ENCODE peak calls at places on chromosome 15, in eight cellular contexts. C is thyroid gland, F is choroid plexus epithelial cell, A is upper lobe of left lung, H is kidney epithelial cell, D is adrenal gland, G is transverse colon, K is lower lobe of right lung. L is an unnamed sample.

GRCh38 chr15:100353469-100353868 is 11.7 kb upstream of the ADAMTS17 start:
- DNase-seq in C (no peak), F (no peak), A (no peak), H (no peak), D (no peak), G (no peak), K (no peak), L (no peak)

GRCh38 chr15:96051598-96051997 is 278.9 kb upstream of the NR2F2 start:
- DNase-seq in C (no peak), F (no peak), A (no peak), H (no peak), D (no peak), G (no peak), K (no peak), L (no peak)

GRCh38 chr15:39919740-39920509 is at the start of gene GPR176:
- DNase-seq in C (peak), F (peak), A (peak), H (peak), D (peak), G (peak), K (peak), L (peak)

GRCh38 chr15:33908396-33908795 is 59.9 kb upstream of the CHRM5 start:
- DNase-seq in C (no peak), F (peak), A (no peak), H (no peak), D (no peak), G (no peak), K (no peak), L (peak)

GRCh38 chr15:39115379-39116057 is 465.4 kb upstream of the THBS1 start:
- DNase-seq in C (no peak), F (no peak), A (no peak), H (no peak), D (no peak), G (no peak), K (no peak), L (peak)

GRCh38 chr15:48710952-48711495 is 65.5 kb upstream of the FBN1 start:
- DNase-seq in C (no peak), F (peak), A (no peak), H (no peak), D (no peak), G (no peak), K (no peak), L (no peak)

GRCh38 chr15:73633991-73634495 is 854 bp upstream of the NPTN start:
- DNase-seq in C (no peak), F (peak), A (no peak), H (peak), D (no peak), G (no peak), K (no peak), L (peak)

GRCh38 chr15:33311312-33311971 is 675 bp downstream of the RYR3 start:
- DNase-seq in C (no peak), F (no peak), A (peak), H (no peak), D (no peak), G (no peak), K (no peak), L (no peak)

GRCh38 chr15:77702211-77702957 is 69.7 kb upstream of the LINGO1 start:
- DNase-seq in C (peak), F (peak), A (no peak), H (peak), D (no peak), G (peak), K (no peak), L (peak)

GRCh38 chr15:44099671-44100070 is 95.4 kb downstream of the FRMD5 start:
- DNase-seq in C (no peak), F (peak), A (no peak), H (no peak), D (no peak), G (no peak), K (no peak), L (peak)

GRCh38 chr15:81887913-81888312 is 157.9 kb downstream of the MEX3B start:
- DNase-seq in C (no peak), F (peak), A (no peak), H (no peak), D (no peak), G (no peak), K (no peak), L (peak)

GRCh38 chr15:55618396-55618795 is 30.3 kb upstream of the PYGO1 start:
- DNase-seq in C (no peak), F (no peak), A (no peak), H (no peak), D (no peak), G (no peak), K (no peak), L (no peak)

GRCh38 chr15:80967451-80967850 is 22.2 kb downstream of the MESD start:
- DNase-seq in C (peak), F (peak), A (no peak), H (no peak), D (peak), G (no peak), K (no peak), L (no peak)

GRCh38 chr15:53133255-53133654 is 343.1 kb upstream of the ONECUT1 start:
- DNase-seq in C (no peak), F (no peak), A (no peak), H (no peak), D (no peak), G (no peak), K (no peak), L (no peak)

GRCh38 chr15:49428392-49429095 is 5.5 kb downstream of the FGF7 start:
- DNase-seq in C (no peak), F (peak), A (no peak), H (no peak), D (no peak), G (no peak), K (no peak), L (peak)

GRCh38 chr15:25186906-25187645 is 232.3 kb downstream of the SNRPN start:
- DNase-seq in C (no peak), F (no peak), A (peak), H (no peak), D (no peak), G (no peak), K (peak), L (no peak)

GRCh38 chr15:74869372-74869725 is 3.8 kb downstream of the SCAMP2 start:
- DNase-seq in C (no peak), F (peak), A (no peak), H (no peak), D (no peak), G (no peak), K (no peak), L (no peak)
- H3K4me3 ChIP-seq in C (no peak), F (no peak), A (no peak), H (no peak), D (no peak), G (no peak), K (no peak), L (no peak)

GRCh38 chr15:71186971-71187960 is 72.0 kb downstream of the THSD4 start:
- DNase-seq in C (no peak), F (no peak), A (no peak), H (no peak), D (peak), G (no peak), K (no peak), L (no peak)
- TF ChIP-seq CTCF in C (no peak), F (no peak), A (no peak), H (no peak), D (no peak), G (no peak), K (no peak), L (no peak)

GRCh38 chr15:58865420-58865880 is 68.0 kb downstream of the SLTM start:
- DNase-seq in C (no peak), F (no peak), A (no peak), H (no peak), D (no peak), G (no peak), K (no peak), L (no peak)

GRCh38 chr15:58870451-58870850 is 63.0 kb downstream of the SLTM start:
- DNase-seq in C (no peak), F (peak), A (no peak), H (no peak), D (no peak), G (no peak), K (no peak), L (peak)

GRCh38 chr15:58867926-58868325 is 65.6 kb downstream of the SLTM start:
- DNase-seq in C (no peak), F (no peak), A (no peak), H (no peak), D (no peak), G (no peak), K (no peak), L (no peak)

GRCh38 chr15:58862326-58862725 is 71.2 kb downstream of the SLTM start:
- DNase-seq in C (no peak), F (no peak), A (no peak), H (no peak), D (no peak), G (no peak), K (no peak), L (no peak)

DNA sequence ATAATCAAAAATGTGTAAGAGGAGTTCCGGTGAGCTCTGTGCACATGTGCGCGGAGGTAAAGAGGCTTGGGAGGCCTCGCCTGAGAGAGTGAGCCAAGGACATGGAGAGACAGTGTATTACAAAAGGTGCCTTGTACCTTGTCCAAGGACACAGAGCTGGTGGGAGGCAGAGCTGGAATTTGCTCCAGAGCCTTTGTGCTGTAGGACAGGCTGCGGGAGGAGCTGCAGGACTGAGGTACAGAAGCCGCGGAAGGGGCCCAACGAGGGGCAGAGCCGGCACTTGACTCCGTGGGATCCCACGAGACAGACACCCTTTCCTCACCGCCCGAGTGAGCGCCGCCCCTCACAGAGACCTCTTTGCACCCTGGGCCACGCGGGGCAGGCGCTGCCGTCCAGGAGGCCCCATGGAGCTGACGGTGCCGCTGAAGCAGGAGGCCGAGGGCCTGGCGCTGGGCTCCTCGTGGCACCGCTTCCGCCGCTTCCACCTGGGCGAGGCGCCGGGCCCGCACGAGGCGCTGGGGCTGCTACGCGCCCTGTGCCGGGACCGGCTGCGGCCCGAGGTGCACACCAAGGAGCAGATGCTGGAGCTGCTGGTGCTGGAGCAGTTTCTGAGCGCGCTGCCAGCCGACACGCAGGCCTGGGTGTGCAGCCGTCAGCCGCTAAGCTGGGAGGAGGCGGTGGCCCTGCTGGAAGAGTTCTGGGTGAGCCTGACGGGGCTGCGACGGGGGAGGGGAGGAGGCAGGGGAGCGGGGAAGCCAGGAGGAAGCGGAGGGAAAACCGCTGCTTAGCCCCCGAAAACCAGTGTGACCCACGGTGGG is 68.7 kb downstream of the SLTM start:
- DNase-seq in C (peak), F (peak), A (peak), H (no peak), D (peak), G (no peak), K (no peak), L (peak)
- H3K4me3 ChIP-seq in C (no peak), F (peak), A (peak), H (no peak), D (peak), G (no peak), K (peak), L (peak)

GRCh38 chr15:66928784-66929183 is 136.6 kb upstream of the SMAD3 start:
- DNase-seq in C (no peak), F (no peak), A (no peak), H (no peak), D (no peak), G (no peak), K (no peak), L (no peak)
- TF ChIP-seq CTCF in C (no peak), F (no peak), A (no peak), H (no peak), D (no peak), G (no peak), K (no peak), L (no peak)

DNA sequence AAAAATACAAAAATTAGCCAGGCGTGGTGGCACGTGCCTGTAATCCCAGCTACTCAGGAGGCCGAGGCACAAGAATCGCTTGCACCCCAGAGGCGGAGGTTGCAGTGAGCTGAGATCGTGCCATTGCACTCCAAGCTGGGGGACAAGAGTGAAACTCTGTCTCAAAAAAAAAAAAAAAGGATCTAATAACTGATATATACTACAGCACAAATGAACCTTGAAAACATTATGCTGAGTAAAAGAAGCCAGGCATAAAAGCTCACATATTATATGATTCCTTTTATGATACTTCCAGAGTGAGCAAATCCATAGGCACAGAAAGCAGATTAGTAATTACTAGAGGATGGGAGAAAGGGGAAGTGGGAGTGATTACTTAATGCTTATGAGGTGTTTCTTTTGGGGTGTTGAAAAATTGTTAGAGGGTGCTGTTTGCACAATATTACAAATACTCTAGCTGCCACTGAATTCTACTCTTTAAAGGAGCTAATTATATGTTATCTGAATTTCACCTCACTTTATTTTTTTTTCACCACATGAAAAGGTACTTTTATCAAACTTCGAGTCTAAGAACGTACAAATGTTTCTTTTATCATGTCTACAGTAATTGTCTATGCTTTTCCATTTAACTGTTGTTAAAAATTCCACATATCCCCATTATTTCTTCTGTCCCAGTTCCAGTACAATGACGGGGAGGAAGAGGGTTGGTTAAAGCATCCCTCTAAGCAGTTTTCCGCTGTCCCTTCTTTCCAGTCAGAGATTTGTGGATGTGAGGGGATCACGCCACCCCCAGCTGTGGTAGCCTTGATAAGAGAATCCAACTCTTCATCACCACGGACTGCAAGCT is 77.7 kb upstream of the FAM174B start:
- DNase-seq in C (no peak), F (no peak), A (no peak), H (no peak), D (no peak), G (no peak), K (no peak), L (no peak)
- H3K4me3 ChIP-seq in C (no peak), F (peak), A (peak), H (peak), D (peak), G (no peak), K (peak), L (peak)

DNA sequence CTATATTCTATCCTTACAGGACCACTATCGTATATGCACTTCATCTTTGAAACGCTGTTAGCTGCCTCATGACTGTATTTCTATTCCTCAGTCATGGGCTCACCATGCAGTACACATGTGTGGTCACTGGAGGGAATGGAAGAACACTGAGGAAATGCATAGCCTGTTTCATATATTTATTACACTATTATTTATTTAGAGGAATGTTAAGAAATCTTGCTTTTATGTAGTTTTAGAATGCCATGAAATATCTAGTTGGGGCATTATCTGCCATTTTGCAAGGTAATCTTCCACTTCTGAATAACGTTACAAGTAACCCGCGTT is 155.7 kb downstream of the IGF1R start:
- DNase-seq in C (no peak), F (peak), A (no peak), H (no peak), D (no peak), G (no peak), K (no peak), L (no peak)
- TF ChIP-seq CTCF in C (no peak), F (peak), A (no peak), H (no peak), D (no peak), G (no peak), K (no peak), L (peak)

GRCh38 chr15:42011074-42011473 is 9.8 kb downstream of the PLA2G4E start:
- DNase-seq in C (no peak), F (no peak), A (no peak), H (no peak), D (no peak), G (no peak), K (no peak), L (no peak)
- H3K4me3 ChIP-seq in C (no peak), F (no peak), A (no peak), H (no peak), D (no peak), G (no peak), K (no peak), L (no peak)

DNA sequence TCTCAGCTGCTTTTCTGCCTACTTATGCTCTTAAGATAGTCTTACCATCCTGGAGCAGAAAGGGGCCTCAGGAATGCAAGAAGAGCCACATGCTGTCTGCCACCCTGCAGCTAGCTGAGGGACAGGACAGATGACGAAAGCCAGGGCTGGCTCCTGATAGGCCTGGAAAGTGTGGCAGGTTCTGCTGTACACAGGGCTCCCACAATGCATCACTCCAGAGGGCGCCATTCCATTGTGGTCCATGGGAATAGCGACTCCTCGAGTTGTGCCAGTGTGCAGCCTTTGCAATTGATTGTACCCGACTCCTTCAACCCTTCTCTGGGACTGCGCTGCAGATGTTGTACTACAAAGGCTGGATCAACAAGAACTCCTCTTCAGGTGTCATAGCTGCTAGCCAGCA is 11.2 kb downstream of the ACAN start:
- DNase-seq in C (no peak), F (no peak), A (no peak), H (no peak), D (no peak), G (no peak), K (no peak), L (no peak)
- TF ChIP-seq CTCF in C (no peak), F (no peak), A (no peak), H (no peak), D (no peak), G (no peak), K (no peak), L (no peak)

DNA sequence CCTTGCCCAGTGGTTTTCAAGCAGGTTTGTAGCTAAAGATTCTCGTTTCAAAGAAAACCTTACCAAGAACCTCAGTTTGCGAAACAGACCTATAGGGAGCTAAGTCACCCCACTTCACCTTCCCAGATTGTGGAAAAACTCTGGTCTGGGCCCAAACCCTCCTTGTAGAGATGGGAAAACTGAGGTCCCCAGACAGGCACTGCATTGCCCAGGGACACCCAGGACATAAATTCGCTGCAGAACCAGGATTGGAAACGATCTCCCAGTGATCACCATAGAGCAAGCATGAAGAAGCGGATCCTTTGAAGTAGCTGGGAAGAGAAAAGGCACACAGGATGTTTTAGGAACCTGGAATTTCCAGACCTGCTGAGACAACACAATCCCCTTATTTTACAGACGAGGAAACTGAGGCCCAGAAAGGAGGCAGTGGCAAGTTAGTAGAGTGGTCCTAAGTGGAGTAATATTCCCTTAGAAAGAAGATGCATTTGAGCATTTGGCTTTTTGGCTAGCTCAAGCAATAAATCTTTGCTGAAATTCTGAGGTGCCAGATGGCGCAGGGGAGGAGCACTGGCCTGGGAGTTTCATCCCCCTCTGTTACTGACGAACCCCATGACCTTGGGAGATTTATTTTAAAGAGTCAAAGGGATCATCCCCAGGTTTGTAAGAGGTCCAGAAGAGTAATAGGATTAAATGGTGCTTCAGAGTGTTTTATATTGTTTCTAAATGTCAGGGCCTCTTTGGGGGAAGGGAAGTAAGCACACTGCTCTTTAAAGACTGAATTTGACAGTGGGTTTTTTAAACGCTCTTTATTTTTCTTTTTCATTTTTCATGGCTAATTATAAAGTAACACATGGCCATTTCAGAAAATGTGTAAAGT is 85.3 kb upstream of the PIAS1 start:
- DNase-seq in C (no peak), F (no peak), A (no peak), H (no peak), D (no peak), G (no peak), K (no peak), L (no peak)
- H3K4me3 ChIP-seq in C (no peak), F (peak), A (no peak), H (no peak), D (peak), G (no peak), K (peak), L (no peak)

DNA sequence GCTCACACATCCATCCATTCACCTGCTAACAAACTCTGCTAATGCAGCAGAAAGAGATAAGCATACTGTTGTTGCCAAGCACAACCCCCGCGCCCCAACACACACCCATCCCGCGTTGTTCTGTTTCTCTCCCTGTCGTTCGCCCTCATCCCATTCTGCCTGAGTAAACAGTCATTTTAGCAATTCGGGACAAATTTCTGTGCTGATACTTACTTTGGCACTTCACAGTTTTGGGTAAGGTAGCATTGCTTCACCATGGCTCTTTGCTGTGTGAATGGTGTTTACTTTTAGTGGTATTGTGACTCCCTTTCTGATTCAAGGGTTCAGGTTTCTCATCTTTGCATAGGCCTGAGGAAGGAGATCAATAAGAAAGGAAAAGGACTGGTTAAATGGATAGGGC is 149.7 kb downstream of the AKAP13 start:
- DNase-seq in C (no peak), F (no peak), A (no peak), H (no peak), D (no peak), G (no peak), K (no peak), L (no peak)
- TF ChIP-seq CTCF in C (no peak), F (no peak), A (no peak), H (no peak), D (no peak), G (no peak), K (no peak), L (no peak)

L was measured in fibroblast of mammary gland.